ENCODE peak calls at places on chromosomes 7 and 10, in nine cellular contexts. One of them, this sample, is unnamed.

GRCh38 chr7:117169907-117170306 is 153.0 kb downstream of the WNT2 start:
- DNase-seq in tibial nerve: no peak
- DNase-seq in RKO: no peak
- DNase-seq in H9: no peak
- DNase-seq in GM03348: no peak
- DNase-seq in activated T-cell treated with anti-CD3 and anti-CD28 coated beads for 1 hour: no peak
- DNase-seq in iPS DF 6.9: no peak
- DNase-seq in LoVo: peak; percentile 45
- DNase-seq in stimulated activated CD4-positive, alpha-beta T cell treated with anti-CD3 and anti-CD28 coated beads, Interleukin-4, amount 100 ng/mL, for 48 hours: no peak
- DNase-seq in this sample: no peak

GRCh38 chr10:118870467-118871243 is 115.9 kb upstream of the CACUL1 start:
- DNase-seq in RKO: no peak
- DNase-seq in LoVo: peak; percentile 9
- DNase-seq in iPS DF 6.9: no peak
- DNase-seq in stimulated activated CD4-positive, alpha-beta T cell treated with anti-CD3 and anti-CD28 coated beads, Interleukin-4, amount 100 ng/mL, for 48 hours: no peak
- DNase-seq in GM03348: peak; percentile 58
- DNase-seq in activated T-cell treated with anti-CD3 and anti-CD28 coated beads for 1 hour: no peak
- DNase-seq in H9: no peak
- DNase-seq in tibial nerve: no peak
- DNase-seq in this sample: peak; percentile 54

GRCh38 chr7:139502226-139502625 is 18.8 kb upstream of the KLRG2 start:
- DNase-seq in activated T-cell treated with anti-CD3 and anti-CD28 coated beads for 1 hour: no peak
- DNase-seq in GM03348: no peak
- DNase-seq in H9: no peak
- DNase-seq in iPS DF 6.9: no peak
- DNase-seq in LoVo: no peak
- DNase-seq in RKO: no peak
- DNase-seq in tibial nerve: no peak
- DNase-seq in stimulated activated CD4-positive, alpha-beta T cell treated with anti-CD3 and anti-CD28 coated beads, Interleukin-4, amount 100 ng/mL, for 48 hours: no peak
- DNase-seq in this sample: no peak

GRCh38 chr10:63429280-63429679 is 36.5 kb downstream of the JMJD1C start:
- DNase-seq in iPS DF 6.9: no peak
- DNase-seq in H9: no peak
- DNase-seq in GM03348: peak; percentile 64
- DNase-seq in activated T-cell treated with anti-CD3 and anti-CD28 coated beads for 1 hour: no peak
- DNase-seq in stimulated activated CD4-positive, alpha-beta T cell treated with anti-CD3 and anti-CD28 coated beads, Interleukin-4, amount 100 ng/mL, for 48 hours: no peak
- DNase-seq in tibial nerve: no peak
- DNase-seq in RKO: no peak
- DNase-seq in LoVo: no peak
- DNase-seq in this sample: no peak

GRCh38 chr7:127799535-127800305 is 147.7 kb downstream of the SND1 start:
- DNase-seq in LoVo: no peak
- DNase-seq in RKO: no peak
- DNase-seq in iPS DF 6.9: no peak
- DNase-seq in H9: no peak
- DNase-seq in GM03348: no peak
- DNase-seq in stimulated activated CD4-positive, alpha-beta T cell treated with anti-CD3 and anti-CD28 coated beads, Interleukin-4, amount 100 ng/mL, for 48 hours: no peak
- DNase-seq in tibial nerve: no peak
- DNase-seq in activated T-cell treated with anti-CD3 and anti-CD28 coated beads for 1 hour: no peak
- DNase-seq in this sample: no peak

GRCh38 chr7:114539575-114539974 is 125.0 kb downstream of the FOXP2 start:
- DNase-seq in stimulated activated CD4-positive, alpha-beta T cell treated with anti-CD3 and anti-CD28 coated beads, Interleukin-4, amount 100 ng/mL, for 48 hours: no peak
- DNase-seq in LoVo: no peak
- DNase-seq in GM03348: no peak
- DNase-seq in RKO: peak; percentile 55
- DNase-seq in activated T-cell treated with anti-CD3 and anti-CD28 coated beads for 1 hour: no peak
- DNase-seq in H9: no peak
- DNase-seq in iPS DF 6.9: no peak
- DNase-seq in tibial nerve: no peak
- DNase-seq in this sample: no peak

GRCh38 chr7:44965441-44965903 is 13.3 kb downstream of the MYO1G start:
- DNase-seq in H9: peak; percentile 17
- DNase-seq in RKO: no peak
- DNase-seq in LoVo: no peak
- DNase-seq in stimulated activated CD4-positive, alpha-beta T cell treated with anti-CD3 and anti-CD28 coated beads, Interleukin-4, amount 100 ng/mL, for 48 hours: no peak
- DNase-seq in GM03348: no peak
- DNase-seq in iPS DF 6.9: no peak
- DNase-seq in tibial nerve: no peak
- DNase-seq in activated T-cell treated with anti-CD3 and anti-CD28 coated beads for 1 hour: no peak
- DNase-seq in this sample: no peak

GRCh38 chr7:77667459-77668090 is 28.7 kb upstream of the RSBN1L start:
- DNase-seq in RKO: no peak
- DNase-seq in iPS DF 6.9: no peak
- DNase-seq in H9: no peak
- DNase-seq in LoVo: peak; percentile 26
- DNase-seq in activated T-cell treated with anti-CD3 and anti-CD28 coated beads for 1 hour: no peak
- DNase-seq in tibial nerve: no peak
- DNase-seq in GM03348: no peak
- DNase-seq in stimulated activated CD4-positive, alpha-beta T cell treated with anti-CD3 and anti-CD28 coated beads, Interleukin-4, amount 100 ng/mL, for 48 hours: no peak
- DNase-seq in this sample: no peak

GRCh38 chr7:12066561-12066960 is 144.5 kb upstream of the TMEM106B start:
- DNase-seq in activated T-cell treated with anti-CD3 and anti-CD28 coated beads for 1 hour: no peak
- DNase-seq in GM03348: no peak
- DNase-seq in RKO: peak; percentile 66
- DNase-seq in tibial nerve: no peak
- DNase-seq in stimulated activated CD4-positive, alpha-beta T cell treated with anti-CD3 and anti-CD28 coated beads, Interleukin-4, amount 100 ng/mL, for 48 hours: no peak
- DNase-seq in H9: no peak
- DNase-seq in iPS DF 6.9: no peak
- DNase-seq in LoVo: peak; percentile 76
- DNase-seq in this sample: no peak

GRCh38 chr7:132575987-132576722 is at the start of gene PLXNA4:
- DNase-seq in activated T-cell treated with anti-CD3 and anti-CD28 coated beads for 1 hour: no peak
- DNase-seq in LoVo: no peak
- DNase-seq in iPS DF 6.9: no peak
- DNase-seq in tibial nerve: no peak
- DNase-seq in RKO: no peak
- DNase-seq in H9: no peak
- DNase-seq in stimulated activated CD4-positive, alpha-beta T cell treated with anti-CD3 and anti-CD28 coated beads, Interleukin-4, amount 100 ng/mL, for 48 hours: no peak
- DNase-seq in GM03348: peak; percentile 41
- DNase-seq in this sample: peak; percentile 56

GRCh38 chr7:919924-920341 is 34.5 kb downstream of the ADAP1 start:
- DNase-seq in activated T-cell treated with anti-CD3 and anti-CD28 coated beads for 1 hour: no peak
- DNase-seq in GM03348: no peak
- DNase-seq in LoVo: no peak
- DNase-seq in stimulated activated CD4-positive, alpha-beta T cell treated with anti-CD3 and anti-CD28 coated beads, Interleukin-4, amount 100 ng/mL, for 48 hours: no peak
- DNase-seq in H9: no peak
- DNase-seq in RKO: no peak
- DNase-seq in iPS DF 6.9: no peak
- DNase-seq in tibial nerve: peak; percentile 8
- DNase-seq in this sample: no peak

GRCh38 chr10:1379601-1380000 is 323.4 kb downstream of the WDR37 start:
- DNase-seq in stimulated activated CD4-positive, alpha-beta T cell treated with anti-CD3 and anti-CD28 coated beads, Interleukin-4, amount 100 ng/mL, for 48 hours: no peak
- DNase-seq in tibial nerve: no peak
- DNase-seq in RKO: no peak
- DNase-seq in iPS DF 6.9: no peak
- DNase-seq in LoVo: no peak
- DNase-seq in H9: peak; percentile 81
- DNase-seq in activated T-cell treated with anti-CD3 and anti-CD28 coated beads for 1 hour: no peak
- DNase-seq in GM03348: no peak
- DNase-seq in this sample: no peak

GRCh38 chr7:69912141-69912540 is 313.9 kb downstream of the AUTS2 start:
- DNase-seq in RKO: no peak
- DNase-seq in GM03348: no peak
- DNase-seq in iPS DF 6.9: no peak
- DNase-seq in LoVo: no peak
- DNase-seq in activated T-cell treated with anti-CD3 and anti-CD28 coated beads for 1 hour: no peak
- DNase-seq in H9: no peak
- DNase-seq in stimulated activated CD4-positive, alpha-beta T cell treated with anti-CD3 and anti-CD28 coated beads, Interleukin-4, amount 100 ng/mL, for 48 hours: no peak
- DNase-seq in tibial nerve: no peak
- DNase-seq in this sample: no peak

GRCh38 chr7:552711-553636 is 33.3 kb upstream of the PDGFA start:
- DNase-seq in RKO: no peak
- DNase-seq in activated T-cell treated with anti-CD3 and anti-CD28 coated beads for 1 hour: no peak
- DNase-seq in H9: no peak
- DNase-seq in stimulated activated CD4-positive, alpha-beta T cell treated with anti-CD3 and anti-CD28 coated beads, Interleukin-4, amount 100 ng/mL, for 48 hours: no peak
- DNase-seq in LoVo: no peak
- DNase-seq in tibial nerve: no peak
- DNase-seq in iPS DF 6.9: no peak
- DNase-seq in GM03348: no peak
- DNase-seq in this sample: no peak

GRCh38 chr10:30751678-30752331 is 122.3 kb upstream of the LYZL2 start:
- DNase-seq in GM03348: peak; percentile 81
- DNase-seq in H9: peak; percentile 73
- DNase-seq in stimulated activated CD4-positive, alpha-beta T cell treated with anti-CD3 and anti-CD28 coated beads, Interleukin-4, amount 100 ng/mL, for 48 hours: peak; percentile 51
- DNase-seq in activated T-cell treated with anti-CD3 and anti-CD28 coated beads for 1 hour: peak; percentile 46
- DNase-seq in tibial nerve: peak; percentile 74
- DNase-seq in RKO: peak; percentile 80
- DNase-seq in LoVo: peak; percentile 70
- DNase-seq in iPS DF 6.9: peak; percentile 35
- DNase-seq in this sample: peak; percentile 19

This sample was measured in G401.